ENCODE peak calls at places on chromosomes 5 and 9, in five cellular contexts. O is stomach; B is NCI-H774; V is activated T-helper 1 cell treated with anti-CD3 and anti-CD28 coated beads, Interleukin-2, amount 50 U/mL, for 16 hours; S is left ventricle myocardium inferior. H is an unnamed sample.

GRCh38 chr9:86674475-86674874 is 272.8 kb downstream of the GAS1 start:
- DNase-seq in O (no peak), B (no peak), V (no peak), S (no peak), H (no peak)

GRCh38 chr9:133505901-133506652 is 18.7 kb downstream of the MYMK start:
- DNase-seq in O (no peak), B (no peak), V (no peak), S (peak; percentile 84), H (peak; percentile 86)

GRCh38 chr5:123610665-123611406 is 98.9 kb downstream of the CSNK1G3 start:
- DNase-seq in O (no peak), B (peak; percentile 23), V (no peak), S (no peak), H (no peak)

GRCh38 chr9:106588601-106589000 is 274.4 kb upstream of the ZNF462 start:
- DNase-seq in O (no peak), B (no peak), V (no peak), S (no peak), H (no peak)

GRCh38 chr5:150515446-150515845 is 7.5 kb downstream of the NDST1 start:
- DNase-seq in O (no peak), B (no peak), V (no peak), S (no peak), H (peak; percentile 62)

GRCh38 chr9:129383005-129383414 is 204.9 kb upstream of the IER5L start:
- DNase-seq in O (peak; percentile 92), B (peak; percentile 76), V (no peak), S (peak; percentile 53), H (peak; percentile 48)

GRCh38 chr5:40223884-40224402 is 455.8 kb upstream of the PTGER4 start:
- DNase-seq in O (no peak), B (no peak), V (no peak), S (no peak), H (no peak)

GRCh38 chr5:134437340-134438267 is 25.9 kb upstream of the CDKN2AIPNL start:
- DNase-seq in O (no peak), B (no peak), V (no peak), S (no peak), H (no peak)

GRCh38 chr5:8805653-8806052 is 740.2 kb downstream of the SEMA5A start:
- DNase-seq in O (no peak), B (no peak), V (no peak), S (no peak), H (no peak)

GRCh38 chr9:95845751-95846150 is 29.7 kb upstream of the ERCC6L2 start:
- DNase-seq in O (no peak), B (no peak), V (no peak), S (no peak), H (no peak)

GRCh38 chr9:125511780-125512179 is 195.2 kb downstream of the MAPKAP1 start:
- DNase-seq in O (no peak), B (no peak), V (no peak), S (no peak), H (no peak)

GRCh38 chr9:7185612-7186011 is 427.8 kb downstream of the KDM4C start:
- DNase-seq in O (no peak), B (no peak), V (no peak), S (no peak), H (no peak)

GRCh38 chr5:147509710-147510651 is at the start of gene DPYSL3:
- DNase-seq in O (peak; percentile 47), B (peak; percentile 77), V (no peak), S (peak; percentile 74), H (peak; percentile 83)

GRCh38 chr5:172602712-172603289 is 38.3 kb upstream of the NEURL1B start:
- DNase-seq in O (no peak), B (no peak), V (no peak), S (no peak), H (peak; percentile 46)

GRCh38 chr5:10839916-10840599 is 79.0 kb upstream of the DAP start:
- DNase-seq in O (no peak), B (no peak), V (no peak), S (no peak), H (no peak)

GRCh38 chr9:801399-802071 is 40.0 kb upstream of the DMRT1 start:
- DNase-seq in O (no peak), B (no peak), V (no peak), S (no peak), H (no peak)

GRCh38 chr9:119289740-119290139 is 79.5 kb downstream of the BRINP1 start:
- DNase-seq in O (peak; percentile 33), B (peak; percentile 43), V (no peak), S (no peak), H (peak; percentile 51)

GRCh38 chr5:147391781-147392180 is 118.1 kb downstream of the DPYSL3 start:
- DNase-seq in O (peak; percentile 30), B (no peak), V (no peak), S (no peak), H (peak; percentile 56)

GRCh38 chr5:82586597-82586996 is 308.4 kb upstream of the RPS23 start:
- DNase-seq in O (no peak), B (no peak), V (no peak), S (no peak), H (no peak)

GRCh38 chr5:150619359-150620230 is 20.9 kb upstream of the SYNPO start:
- DNase-seq in O (no peak), B (no peak), V (no peak), S (peak; percentile 81), H (peak; percentile 90)

GRCh38 chr9:35618854-35619799 is 914 bp upstream of the CD72 start:
- DNase-seq in O (peak; percentile 40), B (no peak), V (no peak), S (no peak), H (no peak)

GRCh38 chr9:134469041-134469875 is 143.0 kb downstream of the RXRA start:
- DNase-seq in O (no peak), B (no peak), V (no peak), S (peak; percentile 57), H (no peak)